ENCODE peak calls at places on chromosomes 4 and X, in nine cellular contexts. Q, F, U, X, C, K, H, W and T are unnamed samples.

GRCh38 chrX:29858714-29859113 is 356.6 kb upstream of the MAGEB2 start:
- DNase-seq in Q (no peak), F (no peak), U (no peak), X (no peak), C (peak; percentile 8), K (no peak), H (no peak), W (no peak), T (peak; percentile 9)

GRCh38 chr4:186605261-186605865 is 50.0 kb upstream of the MTNR1A start:
- DNase-seq in Q (no peak), F (no peak), U (no peak), X (no peak), C (no peak), K (no peak), H (no peak), W (no peak), T (no peak)

GRCh38 chrX:68751372-68751771 is 77.4 kb upstream of the EFNB1 start:
- DNase-seq in Q (no peak), F (no peak), U (no peak), X (no peak), C (no peak), K (no peak), H (no peak), W (no peak), T (no peak)

GRCh38 chr4:81786063-81786763 is 314.5 kb upstream of the RASGEF1B start:
- DNase-seq in Q (no peak), F (no peak), U (peak; percentile 19), X (no peak), C (no peak), K (no peak), H (peak; percentile 13), W (no peak), T (no peak)

GRCh38 chr4:48343531-48343930 is 2.2 kb downstream of the SLAIN2 start:
- DNase-seq in Q (no peak), F (no peak), U (no peak), X (no peak), C (peak; percentile 13), K (no peak), H (no peak), W (no peak), T (no peak)

GRCh38 chr4:139848043-139848442 is 182.4 kb downstream of the MGST2 start:
- DNase-seq in Q (no peak), F (no peak), U (no peak), X (no peak), C (no peak), K (no peak), H (no peak), W (no peak), T (no peak)

GRCh38 chr4:126061655-126062054 is 746.9 kb downstream of the FAT4 start:
- DNase-seq in Q (no peak), F (no peak), U (no peak), X (no peak), C (no peak), K (no peak), H (no peak), W (no peak), T (no peak)

GRCh38 chrX:12770440-12770839 is 20.8 kb upstream of the PRPS2 start:
- DNase-seq in Q (no peak), F (no peak), U (no peak), X (no peak), C (peak; percentile 68), K (peak; percentile 34), H (no peak), W (no peak), T (no peak)

GRCh38 chr4:26108024-26108423 is 194.0 kb downstream of the SMIM20 start:
- DNase-seq in Q (no peak), F (no peak), U (no peak), X (no peak), C (no peak), K (peak; percentile 9), H (no peak), W (no peak), T (no peak)

GRCh38 chrX:85037114-85037513 is 33.4 kb downstream of the APOOL start:
- DNase-seq in Q (no peak), F (no peak), U (no peak), X (no peak), C (no peak), K (no peak), H (no peak), W (no peak), T (no peak)

GRCh38 chrX:153723351-153724251 is 586 bp downstream of the BCAP31 start:
- DNase-seq in Q (no peak), F (peak; percentile 29), U (peak; percentile 55), X (peak; percentile 12), C (peak; percentile 37), K (peak; percentile 56), H (peak; percentile 42), W (peak; percentile 50), T (no peak)

GRCh38 chr4:6112606-6113290 is 87.6 kb downstream of the JAKMIP1 start:
- DNase-seq in Q (no peak), F (no peak), U (no peak), X (no peak), C (no peak), K (no peak), H (no peak), W (no peak), T (no peak)

GRCh38 chr4:168877779-168878491 is 132.1 kb downstream of the CBR4 start:
- DNase-seq in Q (peak; percentile 59), F (no peak), U (no peak), X (peak; percentile 5), C (no peak), K (peak; percentile 77), H (peak; percentile 40), W (peak; percentile 59), T (no peak)

GRCh38 chr4:77579406-77580076 is 26.1 kb upstream of the CXCL13 start:
- DNase-seq in Q (no peak), F (no peak), U (no peak), X (no peak), C (peak; percentile 83), K (no peak), H (no peak), W (no peak), T (peak; percentile 94)

GRCh38 chr4:64095398-64095797 is 313.9 kb downstream of the TECRL start:
- DNase-seq in Q (no peak), F (no peak), U (no peak), X (no peak), C (peak; percentile 63), K (no peak), H (no peak), W (no peak), T (peak; percentile 59)

GRCh38 chr4:39745920-39746319 is 48.0 kb downstream of the UBE2K start:
- DNase-seq in Q (no peak), F (no peak), U (no peak), X (no peak), C (no peak), K (no peak), H (no peak), W (no peak), T (no peak)

GRCh38 chr4:134201216-134202098 is at the start of gene PABPC4L:
- DNase-seq in Q (peak; percentile 26), F (no peak), U (no peak), X (peak; percentile 82), C (peak; percentile 72), K (peak; percentile 76), H (peak; percentile 16), W (peak; percentile 62), T (peak; percentile 56)

GRCh38 chr4:94251094-94251493 is 43.4 kb downstream of the SMARCAD1 start:
- DNase-seq in Q (no peak), F (no peak), U (no peak), X (no peak), C (no peak), K (no peak), H (no peak), W (no peak), T (no peak)

GRCh38 chrX:17170973-17171372 is 204.0 kb upstream of the NHS start:
- DNase-seq in Q (no peak), F (no peak), U (no peak), X (no peak), C (no peak), K (no peak), H (no peak), W (no peak), T (no peak)

GRCh38 chr4:3440011-3440410 is 1.8 kb upstream of the HGFAC start:
- DNase-seq in Q (no peak), F (no peak), U (no peak), X (no peak), C (no peak), K (no peak), H (no peak), W (no peak), T (no peak)

GRCh38 chr4:78650106-78651021 is 98.8 kb downstream of the ANXA3 start:
- DNase-seq in Q (no peak), F (peak; percentile 77), U (no peak), X (no peak), C (peak; percentile 89), K (no peak), H (no peak), W (no peak), T (peak; percentile 98)
- H3K27ac ChIP-seq in Q (no peak overlapping the region), F (peak overlapping the region; percentile 39), U (no peak overlapping the region), X (no peak overlapping the region), C (peak overlapping the region; percentile 64), K (no peak overlapping the region), H (no peak overlapping the region), W (no peak overlapping the region), T (no peak overlapping the region)

DNA sequence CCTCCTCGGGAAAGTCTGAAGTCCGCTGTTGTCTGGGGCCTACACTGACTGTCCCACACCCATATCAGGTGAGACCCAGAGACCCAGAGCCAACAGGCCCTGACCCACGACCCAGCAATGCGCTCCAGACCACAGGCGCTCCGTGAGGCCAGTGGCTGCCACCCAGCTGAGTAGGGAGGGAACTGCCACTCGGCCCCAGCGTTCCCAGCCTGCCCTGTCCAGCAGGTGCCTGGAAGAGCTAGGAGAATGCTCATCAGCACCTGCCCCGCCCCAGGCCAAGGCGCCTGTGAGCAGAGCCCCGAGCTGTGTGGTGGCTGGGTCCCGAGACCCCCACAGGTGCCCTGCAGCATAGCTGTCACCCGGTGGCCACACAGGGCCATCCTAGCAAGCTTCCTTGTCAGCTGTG is 2.7 kb downstream of the SPON2 start:
- DNase-seq in Q (no peak), F (no peak), U (no peak), X (no peak), C (no peak), K (no peak), H (no peak), W (no peak), T (no peak)
- H3K27me3 ChIP-seq in Q (no peaks in the 10 kb centered on the region), F (peaks cover 18% of the 10 kb centered on the region), U (peaks cover 50% of the 10 kb centered on the region), X (no peaks in the 10 kb centered on the region), C (peaks cover 15% of the 10 kb centered on the region), K (peaks cover 70% of the 10 kb centered on the region), H (no peaks in the 10 kb centered on the region), W (peaks cover 48% of the 10 kb centered on the region), T (peaks cover 67% of the 10 kb centered on the region)

DNA sequence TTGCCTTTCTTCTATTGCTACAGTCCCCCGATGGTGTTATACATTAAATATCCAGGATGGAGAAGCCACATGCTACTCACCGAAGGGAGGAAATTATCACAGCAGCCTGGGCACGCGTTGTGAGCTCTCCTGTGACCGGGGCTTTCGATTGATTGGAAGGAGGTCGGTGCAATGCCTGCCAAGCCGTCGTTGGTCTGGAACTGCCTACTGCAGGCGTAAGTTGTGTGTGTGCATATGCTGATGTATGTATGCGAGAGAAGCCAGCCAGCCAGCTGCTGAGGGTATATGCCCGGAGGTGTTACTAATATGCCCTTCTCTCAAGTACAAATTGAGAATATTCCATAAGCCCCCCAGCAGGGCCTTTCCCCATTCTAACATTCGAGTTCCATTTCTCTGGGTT is 18.2 kb downstream of the SRPX2 start:
- DNase-seq in Q (no peak), F (no peak), U (no peak), X (no peak), C (no peak), K (no peak), H (no peak), W (no peak), T (no peak)
- TF ChIP-seq CTCF in Q (no peak), F (no peak), U (no peak), X (no peak), C (no peak), K (no peak), H (no peak), W (no peak), T (no peak)

GRCh38 chrX:130109429-130110378 is 593 bp downstream of the ELF4 start:
- DNase-seq in Q (peak; percentile 24), F (no peak), U (no peak), X (no peak), C (peak; percentile 21), K (peak; percentile 41), H (no peak), W (no peak), T (no peak)
- H3K27ac ChIP-seq in Q (peak overlapping the region; percentile 58), F (peak overlapping the region; percentile 94), U (peak overlapping the region; percentile 95), X (no peak overlapping the region), C (peak overlapping the region; percentile 87), K (no peak overlapping the region), H (no peak overlapping the region), W (no peak overlapping the region), T (peak overlapping the region; percentile 99)